ENCODE peak calls at places on chromosomes 1 and 21, in four cellular contexts. F is prostate gland, O is ovary, U is AG04450. X is an unnamed sample.

GRCh38 chr1:245614986-245615385 is 460.2 kb downstream of the KIF26B start:
- DNase-seq in F (no peak), O (no peak), U (no peak), X (no peak)

GRCh38 chr1:212315907-212316306 is 30.7 kb downstream of the PPP2R5A start:
- DNase-seq in F (no peak), O (no peak), U (no peak), X (no peak)

GRCh38 chr1:181097242-181097641 is 8.7 kb downstream of the IER5 start:
- DNase-seq in F (no peak), O (no peak), U (no peak), X (no peak)

GRCh38 chr1:212557739-212558664 is 50.6 kb upstream of the ATF3 start:
- DNase-seq in F (peak; percentile 46), O (peak; percentile 43), U (no peak), X (no peak)

GRCh38 chr1:185934476-185935189 is 200.4 kb downstream of the HMCN1 start:
- DNase-seq in F (no peak), O (no peak), U (peak; percentile 16), X (peak; percentile 34)

GRCh38 chr1:221709854-221710253 is 32.0 kb downstream of the DUSP10 start:
- DNase-seq in F (no peak), O (no peak), U (no peak), X (no peak)

GRCh38 chr1:56808385-56808784 is 10.8 kb downstream of the FYB2 start:
- DNase-seq in F (no peak), O (no peak), U (no peak), X (no peak)

GRCh38 chr21:36635991-36636390 is 62.9 kb upstream of the SIM2 start:
- DNase-seq in F (no peak), O (no peak), U (no peak), X (no peak)

GRCh38 chr1:37237948-37238347 is 203.6 kb upstream of the GRIK3 start:
- DNase-seq in F (no peak), O (no peak), U (no peak), X (no peak)

GRCh38 chr1:3319874-3320245 is 134.6 kb upstream of the ARHGEF16 start:
- DNase-seq in F (peak; percentile 52), O (no peak), U (no peak), X (no peak)

GRCh38 chr1:53337499-53337898 is 9.6 kb upstream of the LRP8 start:
- DNase-seq in F (no peak), O (no peak), U (no peak), X (no peak)

GRCh38 chr1:16393255-16394177 is 26.5 kb downstream of the SZRD1 start:
- DNase-seq in F (no peak), O (no peak), U (no peak), X (no peak)

GRCh38 chr1:109687641-109688499 is at the start of gene GSTM1:
- DNase-seq in F (no peak), O (no peak), U (no peak), X (no peak)

GRCh38 chr21:22993144-22993543 is 1994.9 kb downstream of the NCAM2 start:
- DNase-seq in F (no peak), O (no peak), U (no peak), X (no peak)
- TF ChIP-seq CTCF in F (no peak), O (no peak), U (no peak), X (no peak)

GRCh38 chr21:42658320-42659105 is 5.1 kb downstream of the PDE9A start:
- DNase-seq in F (no peak), O (no peak), U (no peak), X (no peak)
- H3K27me3 ChIP-seq in F (no peaks in the 10 kb centered on the region), O (no peaks in the 10 kb centered on the region), U (peaks cover 29% of the 10 kb centered on the region), X (peaks cover 64% of the 10 kb centered on the region)

GRCh38 chr1:179143332-179143731 is 61.5 kb downstream of the TOR3A start:
- DNase-seq in F (no peak), O (no peak), U (peak; percentile 74), X (peak; percentile 86)
- H3K4me3 ChIP-seq in F (no peak overlapping the region), O (no peak overlapping the region), U (peak overlapping the region; percentile 69), X (no peak overlapping the region)

GRCh38 chr1:150363426-150364230 is at the start of gene RPRD2:
- DNase-seq in F (peak; percentile 99), O (peak; percentile 100), U (peak; percentile 98), X (peak; percentile 97)
- TF ChIP-seq CTCF in F (no peak), O (peak; percentile 45), U (no peak), X (no peak)

GRCh38 chr1:113846391-113847035 is 25.0 kb downstream of the PTPN22 start:
- DNase-seq in F (no peak), O (no peak), U (no peak), X (no peak)

GRCh38 chr1:113854234-113854633 is 17.3 kb downstream of the PTPN22 start:
- DNase-seq in F (no peak), O (no peak), U (no peak), X (no peak)

GRCh38 chr1:113849072-113849471 is 22.4 kb downstream of the PTPN22 start:
- DNase-seq in F (no peak), O (no peak), U (no peak), X (no peak)

GRCh38 chr1:113856011-113856410 is 15.5 kb downstream of the PTPN22 start:
- DNase-seq in F (no peak), O (no peak), U (no peak), X (no peak)

DNA sequence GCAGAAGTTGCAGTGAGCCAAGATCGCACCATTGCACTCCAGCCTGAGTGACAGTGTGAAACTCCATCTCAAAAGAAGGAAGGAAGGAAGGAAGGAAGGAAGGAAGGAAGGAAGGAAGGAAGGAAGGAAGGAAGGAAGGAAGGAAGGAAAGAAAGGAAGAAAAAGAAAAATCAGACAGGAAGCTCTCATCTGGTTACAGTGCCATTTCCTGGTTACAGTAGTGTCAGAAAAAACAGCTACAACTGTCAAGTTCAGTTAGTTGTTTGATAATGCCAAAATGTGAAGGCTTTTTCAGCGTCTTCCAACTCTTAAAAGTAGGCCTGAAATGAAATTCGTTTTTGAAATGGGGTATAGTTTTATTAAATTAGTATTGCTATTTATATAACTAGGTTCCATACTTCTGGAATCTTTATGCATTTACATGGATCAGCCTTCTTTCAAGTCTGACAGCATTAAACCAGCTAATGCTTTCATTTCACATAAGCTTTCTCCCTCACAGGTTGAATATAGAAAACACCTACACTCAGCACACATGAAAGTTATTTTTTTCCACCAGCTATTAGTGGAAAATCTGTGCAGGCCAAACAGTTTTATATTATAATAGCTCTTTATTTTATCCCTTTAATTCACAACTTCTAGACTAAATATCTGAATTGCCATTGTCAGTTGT is 21.2 kb downstream of the PTPN22 start:
- DNase-seq in F (no peak), O (no peak), U (no peak), X (no peak)
- H3K27me3 ChIP-seq in F (no peaks in the 10 kb centered on the region), O (no peaks in the 10 kb centered on the region), U (no peaks in the 10 kb centered on the region), X (no peaks in the 10 kb centered on the region)

GRCh38 chr1:161432091-161432490 is 64.4 kb upstream of the CFAP126 start:
- DNase-seq in F (no peak), O (no peak), U (no peak), X (no peak)

GRCh38 chr1:161427733-161428516 is 60.2 kb upstream of the CFAP126 start:
- DNase-seq in F (no peak), O (no peak), U (no peak), X (no peak)
- H3K4me3 ChIP-seq in F (no peak overlapping the region), O (no peak overlapping the region), U (peak overlapping the region; percentile 23), X (no peak overlapping the region)

DNA sequence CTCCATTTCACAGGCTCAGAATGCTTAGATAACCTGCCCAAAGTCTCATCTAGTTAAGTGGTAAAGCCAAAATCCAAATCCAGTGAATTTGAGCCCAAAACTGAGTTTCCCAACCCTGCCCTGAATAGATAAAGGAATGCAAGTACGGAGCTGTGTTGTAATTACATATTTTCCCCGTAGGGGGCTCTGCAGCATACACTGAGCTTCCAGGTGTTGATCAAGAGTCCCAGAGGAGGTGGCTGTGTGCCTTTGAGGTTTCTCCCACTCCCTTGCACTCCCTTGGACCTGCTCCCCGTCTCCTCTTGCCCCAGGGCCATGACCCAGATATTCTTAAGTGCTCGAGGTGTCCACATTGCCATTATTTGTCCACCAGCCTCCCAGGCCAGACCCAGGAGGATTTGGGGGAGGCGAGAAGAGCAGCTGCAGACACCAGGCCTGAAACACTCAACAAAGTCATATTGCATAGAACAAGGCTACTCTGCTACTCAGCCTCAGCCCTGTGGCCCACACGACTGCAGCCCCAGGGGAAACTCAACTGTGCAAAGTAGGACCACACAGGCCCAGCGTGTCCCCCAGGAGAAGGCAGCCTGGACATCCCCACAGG is 18.4 kb upstream of the LY9 start:
- DNase-seq in F (peak; percentile 27), O (no peak), U (no peak), X (no peak)
- TF ChIP-seq CTCF in F (peak; percentile 31), O (no peak), U (peak; percentile 35), X (peak; percentile 47)

DNA sequence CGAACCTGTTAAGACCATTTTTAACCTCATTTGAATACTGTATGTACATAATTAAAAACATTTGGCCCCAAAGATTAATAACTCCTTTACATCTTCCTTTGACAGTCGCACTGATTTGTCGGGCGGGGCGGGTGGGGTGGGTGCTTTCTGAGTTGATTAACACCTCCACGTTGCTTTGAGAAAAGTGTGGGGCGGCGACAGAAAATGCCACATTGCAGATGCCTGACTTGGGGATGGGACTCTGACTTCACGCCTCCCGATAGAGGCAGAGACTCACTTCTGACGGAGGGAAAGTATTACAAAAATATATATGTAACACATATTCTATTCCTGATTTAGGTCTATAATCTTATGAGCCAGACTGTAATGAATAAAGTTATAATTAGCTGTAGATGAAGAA is 308.3 kb downstream of the RRAGC start:
- DNase-seq in F (no peak), O (no peak), U (no peak), X (no peak)
- H3K27me3 ChIP-seq in F (no peaks in the 10 kb centered on the region), O (no peaks in the 10 kb centered on the region), U (no peaks in the 10 kb centered on the region), X (peaks cover 2% of the 10 kb centered on the region)

GRCh38 chr1:162688931-162689330 is 56.7 kb downstream of the DDR2 start:
- DNase-seq in F (no peak), O (no peak), U (no peak), X (no peak)

GRCh38 chr1:162689745-162690671 is 57.7 kb downstream of the DDR2 start:
- DNase-seq in F (no peak), O (no peak), U (no peak), X (no peak)

GRCh38 chr1:162690672-162691434 is 58.6 kb downstream of the DDR2 start:
- DNase-seq in F (peak; percentile 68), O (peak; percentile 68), U (peak; percentile 47), X (no peak)

GRCh38 chr1:162688521-162688920 is 56.3 kb downstream of the DDR2 start:
- DNase-seq in F (peak; percentile 61), O (no peak), U (no peak), X (no peak)

DNA sequence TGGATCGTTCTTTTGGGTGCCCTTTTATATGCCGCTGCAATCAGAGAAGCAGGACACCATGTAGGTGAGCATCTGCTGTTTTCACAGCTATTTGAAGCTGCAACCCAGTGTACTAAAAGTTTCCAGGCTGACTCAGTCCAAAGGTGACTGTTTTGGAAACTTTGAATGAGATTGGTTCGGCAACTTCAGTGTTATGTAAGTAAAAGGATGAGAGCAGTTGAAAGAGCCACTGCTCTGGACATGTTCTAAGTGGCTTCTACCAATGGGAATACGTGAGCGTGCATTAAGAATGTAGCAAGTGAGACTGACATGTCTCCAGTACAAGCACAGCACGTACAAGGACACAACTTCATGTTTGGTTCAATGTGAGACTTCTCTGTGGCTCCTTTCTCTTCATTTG is 55.6 kb downstream of the DDR2 start:
- DNase-seq in F (no peak), O (no peak), U (no peak), X (no peak)
- H3K4me3 ChIP-seq in F (no peak overlapping the region), O (no peak overlapping the region), U (no peak overlapping the region), X (no peak overlapping the region)

X was measured in kidney epithelial cell.